ENCODE peak calls at places on chromosomes 3 and 15, in eight cellular contexts. One of them, this sample, is unnamed.

GRCh38 chr15:96309143-96309542 is 21.4 kb upstream of the NR2F2 start:
- DNase-seq in NCI-H1092 treated with DMSO at 0.1 percent for 48 hours: no peak
- DNase-seq in effector memory CD4-positive, alpha-beta T cell: no peak
- DNase-seq in amniotic stem cell: no peak
- DNase-seq in progenitor cell of endocrine pancreas: no peak
- DNase-seq in heart left ventricle: no peak
- DNase-seq in skeletal muscle cell: no peak
- DNase-seq in A172: no peak
- DNase-seq in this sample: no peak

GRCh38 chr15:58551084-58551763 is 119.4 kb downstream of the LIPC start:
- DNase-seq in NCI-H1092 treated with DMSO at 0.1 percent for 48 hours: no peak
- DNase-seq in effector memory CD4-positive, alpha-beta T cell: no peak
- DNase-seq in amniotic stem cell: no peak
- DNase-seq in progenitor cell of endocrine pancreas: no peak
- DNase-seq in heart left ventricle: no peak
- DNase-seq in skeletal muscle cell: no peak
- DNase-seq in A172: no peak
- DNase-seq in this sample: no peak

GRCh38 chr3:24493951-24494615 is 567 bp downstream of the THRB start:
- DNase-seq in NCI-H1092 treated with DMSO at 0.1 percent for 48 hours: no peak
- DNase-seq in effector memory CD4-positive, alpha-beta T cell: no peak
- DNase-seq in amniotic stem cell: no peak
- DNase-seq in progenitor cell of endocrine pancreas: peak
- DNase-seq in heart left ventricle: peak
- DNase-seq in skeletal muscle cell: no peak
- DNase-seq in A172: no peak
- DNase-seq in this sample: peak

GRCh38 chr15:33109345-33109744 is 85.2 kb downstream of the FMN1 start:
- DNase-seq in NCI-H1092 treated with DMSO at 0.1 percent for 48 hours: no peak
- DNase-seq in effector memory CD4-positive, alpha-beta T cell: no peak
- DNase-seq in amniotic stem cell: no peak
- DNase-seq in progenitor cell of endocrine pancreas: no peak
- DNase-seq in heart left ventricle: no peak
- DNase-seq in skeletal muscle cell: no peak
- DNase-seq in A172: no peak
- DNase-seq in this sample: no peak

GRCh38 chr3:50506169-50506568 is 2.7 kb upstream of the CACNA2D2 start:
- DNase-seq in NCI-H1092 treated with DMSO at 0.1 percent for 48 hours: no peak
- DNase-seq in effector memory CD4-positive, alpha-beta T cell: no peak
- DNase-seq in amniotic stem cell: no peak
- DNase-seq in progenitor cell of endocrine pancreas: no peak
- DNase-seq in heart left ventricle: no peak
- DNase-seq in skeletal muscle cell: no peak
- DNase-seq in A172: no peak
- DNase-seq in this sample: no peak

GRCh38 chr3:127286571-127287140 is 1.2 kb downstream of the PRR20G start:
- DNase-seq in NCI-H1092 treated with DMSO at 0.1 percent for 48 hours: no peak
- DNase-seq in effector memory CD4-positive, alpha-beta T cell: no peak
- DNase-seq in amniotic stem cell: no peak
- DNase-seq in progenitor cell of endocrine pancreas: no peak
- DNase-seq in heart left ventricle: no peak
- DNase-seq in skeletal muscle cell: no peak
- DNase-seq in A172: peak
- DNase-seq in this sample: peak

GRCh38 chr3:8734137-8734878 is 706 bp downstream of the CAV3 start:
- DNase-seq in NCI-H1092 treated with DMSO at 0.1 percent for 48 hours: no peak
- DNase-seq in effector memory CD4-positive, alpha-beta T cell: no peak
- DNase-seq in amniotic stem cell: no peak
- DNase-seq in progenitor cell of endocrine pancreas: no peak
- DNase-seq in heart left ventricle: peak
- DNase-seq in skeletal muscle cell: no peak
- DNase-seq in A172: no peak
- DNase-seq in this sample: no peak

GRCh38 chr15:78950906-78951840 is 6.3 kb upstream of the CTSH start:
- DNase-seq in NCI-H1092 treated with DMSO at 0.1 percent for 48 hours: no peak
- DNase-seq in effector memory CD4-positive, alpha-beta T cell: no peak
- DNase-seq in amniotic stem cell: no peak
- DNase-seq in progenitor cell of endocrine pancreas: no peak
- DNase-seq in heart left ventricle: no peak
- DNase-seq in skeletal muscle cell: no peak
- DNase-seq in A172: peak
- DNase-seq in this sample: no peak

GRCh38 chr3:47261301-47261700 is 21.3 kb downstream of the KIF9 start:
- DNase-seq in NCI-H1092 treated with DMSO at 0.1 percent for 48 hours: no peak
- DNase-seq in effector memory CD4-positive, alpha-beta T cell: no peak
- DNase-seq in amniotic stem cell: no peak
- DNase-seq in progenitor cell of endocrine pancreas: no peak
- DNase-seq in heart left ventricle: peak
- DNase-seq in skeletal muscle cell: no peak
- DNase-seq in A172: no peak
- DNase-seq in this sample: no peak

This sample was measured in MCF 10A.